ENCODE peak calls at places on chromosome 11, in five cellular contexts. Q is IMR-90; S is HL-60; G is fibroblast of lung; D is CD8-positive, alpha-beta T cell. L is an unnamed sample.

GRCh38 chr11:78313181-78313788 is 104.3 kb downstream of the GAB2 start:
- DNase-seq in Q (peak), S (no peak), G (peak), D (no peak), L (no peak)

GRCh38 chr11:26779466-26779865 is 57.6 kb upstream of the SLC5A12 start:
- DNase-seq in Q (no peak), S (no peak), G (no peak), D (no peak), L (no peak)

GRCh38 chr11:103889679-103890078 is 146.8 kb upstream of the DDI1 start:
- DNase-seq in Q (peak), S (no peak), G (no peak), D (no peak), L (no peak)

GRCh38 chr11:124612567-124613245 is 1.5 kb downstream of the PANX3 start:
- DNase-seq in Q (peak), S (no peak), G (no peak), D (no peak), L (no peak)

GRCh38 chr11:61111786-61112517 is 9.7 kb downstream of the CD5 start:
- DNase-seq in Q (no peak), S (no peak), G (no peak), D (peak), L (no peak)

GRCh38 chr11:114972105-114972504 is 293.8 kb downstream of the NXPE2 start:
- DNase-seq in Q (no peak), S (no peak), G (no peak), D (no peak), L (no peak)

GRCh38 chr11:10414659-10415058 is 40.4 kb upstream of the AMPD3 start:
- DNase-seq in Q (peak), S (no peak), G (peak), D (no peak), L (no peak)

GRCh38 chr11:72831521-72832300 is 17.5 kb downstream of the ATG16L2 start:
- DNase-seq in Q (peak), S (no peak), G (peak), D (peak), L (peak)

GRCh38 chr11:84847842-84848241 is 779.3 kb downstream of the DLG2 start:
- DNase-seq in Q (no peak), S (no peak), G (no peak), D (no peak), L (no peak)

GRCh38 chr11:103413266-103413888 is 304.2 kb downstream of the DYNC2H1 start:
- DNase-seq in Q (peak), S (no peak), G (no peak), D (no peak), L (no peak)

GRCh38 chr11:709109-709997 is 3.3 kb downstream of the EPS8L2 start:
- DNase-seq in Q (no peak), S (no peak), G (no peak), D (no peak), L (no peak)

GRCh38 chr11:131763193-131763890 is 392.9 kb downstream of the NTM start:
- DNase-seq in Q (peak), S (no peak), G (peak), D (no peak), L (no peak)
- H3K27ac ChIP-seq in Q (no peak), S (no peak), G (no peak), D (no peak), L (no peak)

GRCh38 chr11:95584589-95584988 is 205.0 kb downstream of the FAM76B start:
- DNase-seq in Q (no peak), S (no peak), G (no peak), D (no peak), L (no peak)
- TF ChIP-seq CTCF in Q (no peak), S (no peak), G (no peak), D (no peak), L (no peak)

DNA sequence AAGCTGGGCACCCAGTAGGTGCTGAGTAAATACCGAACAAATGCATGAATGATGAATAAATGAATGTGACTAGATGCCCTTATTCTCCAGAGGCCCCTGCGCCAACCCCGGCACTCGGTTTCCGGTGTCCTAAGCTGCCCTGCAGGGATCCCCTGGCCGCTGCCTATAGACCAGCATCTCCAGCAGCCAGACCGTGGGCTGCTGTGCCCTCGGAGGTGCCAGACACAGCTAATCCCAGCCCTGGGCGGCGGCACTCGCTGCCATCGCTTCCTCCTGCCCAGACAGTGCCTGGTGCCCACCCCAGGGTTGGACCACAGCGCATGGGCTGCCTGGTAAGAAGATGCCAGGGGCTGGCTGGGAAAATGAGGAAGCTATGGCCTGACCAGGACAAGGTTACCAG is 15.6 kb downstream of the CREB3L1 start:
- DNase-seq in Q (no peak), S (no peak), G (no peak), D (no peak), L (no peak)
- H3K4me3 ChIP-seq in Q (no peak), S (no peak), G (no peak), D (no peak), L (no peak)

GRCh38 chr11:35115688-35116030 is 23.3 kb upstream of the CD44 start:
- DNase-seq in Q (no peak), S (no peak), G (peak), D (no peak), L (no peak)

GRCh38 chr11:35116245-35116644 is 22.7 kb upstream of the CD44 start:
- DNase-seq in Q (no peak), S (no peak), G (peak), D (no peak), L (no peak)

GRCh38 chr11:35116762-35117588 is 22.0 kb upstream of the CD44 start:
- DNase-seq in Q (peak), S (no peak), G (no peak), D (no peak), L (no peak)

GRCh38 chr11:35112846-35113105 is 26.2 kb upstream of the CD44 start:
- DNase-seq in Q (no peak), S (no peak), G (no peak), D (no peak), L (no peak)

GRCh38 chr11:35114901-35115687 is 23.9 kb upstream of the CD44 start:
- DNase-seq in Q (no peak), S (no peak), G (no peak), D (no peak), L (no peak)
- H3K27ac ChIP-seq in Q (no peak), S (no peak), G (no peak), D (no peak), L (no peak)

GRCh38 chr11:70493089-70493474 is 94.8 kb downstream of the CTTN start:
- DNase-seq in Q (no peak), S (no peak), G (no peak), D (no peak), L (no peak)

GRCh38 chr11:70490208-70490607 is 91.9 kb downstream of the CTTN start:
- DNase-seq in Q (no peak), S (no peak), G (no peak), D (no peak), L (no peak)

GRCh38 chr11:70491696-70492472 is 93.6 kb downstream of the CTTN start:
- DNase-seq in Q (no peak), S (no peak), G (no peak), D (no peak), L (peak)

GRCh38 chr11:70489276-70489675 is 90.9 kb downstream of the CTTN start:
- DNase-seq in Q (no peak), S (no peak), G (no peak), D (no peak), L (no peak)

GRCh38 chr11:70490723-70491558 is 92.6 kb downstream of the CTTN start:
- DNase-seq in Q (no peak), S (no peak), G (no peak), D (no peak), L (peak)
- TF ChIP-seq CTCF in Q (no peak), S (no peak), G (no peak), D (no peak), L (no peak)

GRCh38 chr11:117931331-117931950 is 2.2 kb upstream of the TMPRSS13 start:
- DNase-seq in Q (no peak), S (no peak), G (no peak), D (no peak), L (no peak)

GRCh38 chr11:117928818-117929567 is at the start of gene TMPRSS13:
- DNase-seq in Q (no peak), S (no peak), G (no peak), D (no peak), L (no peak)

GRCh38 chr11:117930668-117931330 is 1.6 kb upstream of the TMPRSS13 start:
- DNase-seq in Q (no peak), S (no peak), G (no peak), D (peak), L (no peak)

GRCh38 chr11:117930208-117930570 is 987 bp upstream of the TMPRSS13 start:
- DNase-seq in Q (no peak), S (no peak), G (no peak), D (no peak), L (no peak)

DNA sequence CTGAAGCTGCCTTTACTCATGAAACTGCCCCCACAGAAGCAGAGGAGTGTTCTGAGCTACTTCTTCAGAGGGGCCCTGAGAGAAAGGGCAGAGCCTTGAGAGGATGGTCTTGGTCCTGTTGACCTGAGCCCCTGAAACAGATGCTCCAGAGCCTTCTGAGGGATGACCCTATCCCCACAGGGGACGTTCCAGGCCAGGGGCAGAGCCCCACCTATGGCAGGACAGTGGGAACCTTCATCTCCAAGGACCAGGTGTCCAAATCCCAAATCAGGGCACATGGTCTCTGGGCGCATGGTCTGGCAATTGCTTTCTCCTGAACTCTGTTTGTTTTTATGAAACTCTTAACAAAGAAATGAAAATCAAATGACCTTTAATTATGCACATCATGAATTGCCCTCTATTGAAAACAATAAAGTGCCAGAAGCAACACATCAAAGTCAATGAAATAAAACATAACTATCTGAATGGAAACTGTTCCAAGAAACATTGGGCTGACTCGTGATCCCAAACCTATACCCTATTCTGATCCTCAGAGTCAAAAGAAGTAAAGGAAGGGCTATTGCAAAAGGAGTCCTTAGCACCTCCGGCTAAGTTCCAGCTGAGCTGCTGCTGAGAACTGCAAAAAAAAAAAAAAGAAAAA is 486 bp upstream of the TMPRSS13 start:
- DNase-seq in Q (no peak), S (no peak), G (no peak), D (no peak), L (no peak)
- H3K4me3 ChIP-seq in Q (no peak), S (no peak), G (no peak), D (no peak), L (no peak)

GRCh38 chr11:68377389-68377795 is 65.0 kb downstream of the LRP5 start:
- DNase-seq in Q (no peak), S (no peak), G (no peak), D (no peak), L (no peak)
- H3K27ac ChIP-seq in Q (no peak), S (no peak), G (no peak), D (no peak), L (no peak)

GRCh38 chr11:48005878-48006277 is 25.5 kb downstream of the PTPRJ start:
- DNase-seq in Q (no peak), S (no peak), G (no peak), D (no peak), L (no peak)

GRCh38 chr11:48004456-48004855 is 24.1 kb downstream of the PTPRJ start:
- DNase-seq in Q (no peak), S (no peak), G (no peak), D (no peak), L (no peak)

GRCh38 chr11:48005133-48005532 is 24.8 kb downstream of the PTPRJ start:
- DNase-seq in Q (no peak), S (no peak), G (no peak), D (peak), L (no peak)

GRCh38 chr11:48007677-48008076 is 27.3 kb downstream of the PTPRJ start:
- DNase-seq in Q (no peak), S (peak), G (no peak), D (no peak), L (no peak)

DNA sequence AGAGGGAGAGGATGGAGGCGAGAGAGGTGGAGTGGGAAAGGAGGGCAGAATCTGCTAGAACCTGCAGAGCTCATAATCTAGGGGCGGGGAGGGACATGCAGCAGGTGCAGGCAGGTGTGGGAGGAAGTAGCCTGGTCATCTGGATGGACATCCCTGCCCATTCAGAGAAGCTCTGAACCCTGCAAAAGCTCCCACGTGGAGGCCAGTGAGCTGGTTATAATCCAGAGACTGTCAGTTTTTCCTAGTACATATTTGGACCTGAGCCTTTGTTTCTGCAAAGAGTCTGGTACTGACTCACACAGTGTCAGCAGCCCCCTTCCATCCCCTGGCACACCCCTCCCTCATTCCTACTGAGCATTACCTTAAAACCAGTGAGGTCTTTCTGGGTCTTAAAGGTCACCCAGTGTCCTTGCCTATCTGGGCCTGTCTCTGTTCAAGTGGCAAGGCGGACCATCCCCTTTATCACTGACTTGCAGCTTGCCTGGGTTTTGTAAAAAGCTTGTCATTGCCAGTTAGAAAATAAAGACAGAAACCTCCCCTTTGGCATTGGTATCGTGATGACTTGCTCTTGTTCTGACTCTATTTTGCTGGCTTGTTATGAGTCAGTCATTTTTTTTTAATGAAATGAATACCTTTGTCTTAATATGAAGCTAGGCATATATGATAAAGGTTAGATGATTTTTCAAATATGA is 26.1 kb downstream of the PTPRJ start:
- DNase-seq in Q (peak), S (no peak), G (peak), D (peak), L (no peak)
- TF ChIP-seq CTCF in Q (no peak), S (no peak), G (no peak), D (no peak), L (no peak)

GRCh38 chr11:65165847-65166317 is 4.2 kb upstream of the SPDYC start:
- DNase-seq in Q (no peak), S (no peak), G (no peak), D (no peak), L (no peak)
- H3K4me3 ChIP-seq in Q (no peak), S (no peak), G (peak), D (no peak), L (no peak)

L was measured in dorsolateral prefrontal cortex.